ENCODE peak calls at places on chromosome 13, in nine cellular contexts. A is neural progenitor cell; H is retinal pigment epithelial cell; R is activated CD4-positive, alpha-beta T cell treated with anti-CD3 and anti-CD28 coated beads for 4 hours; F is endodermal cell; O is Calu3; N is cardiac muscle cell; T is brain microvascular endothelial cell; V is cerebellum. C is an unnamed sample.

GRCh38 chr13:43977911-43978310 is 98.2 kb downstream of the LACC1 start:
- DNase-seq in A (no peak), H (no peak), R (no peak), F (no peak), O (no peak), N (no peak), T (no peak), V (no peak), C (no peak)

GRCh38 chr13:73956795-73957408 is 177.3 kb downstream of the KLF12 start:
- DNase-seq in A (no peak), H (no peak), R (no peak), F (no peak), O (no peak), N (no peak), T (no peak), V (no peak), C (no peak)

GRCh38 chr13:82772802-82773201 is 1109.5 kb downstream of the SLITRK1 start:
- DNase-seq in A (no peak), H (no peak), R (no peak), F (no peak), O (no peak), N (no peak), T (no peak), V (no peak), C (no peak)

GRCh38 chr13:94641432-94641941 is 39.8 kb downstream of the GPR180 start:
- DNase-seq in A (no peak), H (no peak), R (no peak), F (no peak), O (no peak), N (no peak), T (peak), V (no peak), C (peak)

GRCh38 chr13:107743100-107743499 is 472.2 kb downstream of the LIG4 start:
- DNase-seq in A (no peak), H (no peak), R (no peak), F (no peak), O (no peak), N (no peak), T (no peak), V (no peak), C (no peak)

GRCh38 chr13:102369303-102369702 is 32.5 kb downstream of the FGF14 start:
- DNase-seq in A (no peak), H (no peak), R (no peak), F (no peak), O (no peak), N (no peak), T (no peak), V (no peak), C (no peak)

GRCh38 chr13:40176242-40176641 is 490.2 kb downstream of the FOXO1 start:
- DNase-seq in A (no peak), H (no peak), R (no peak), F (no peak), O (no peak), N (no peak), T (no peak), V (no peak), C (no peak)

GRCh38 chr13:37617162-37617561 is 18.6 kb upstream of the POSTN start:
- DNase-seq in A (no peak), H (peak), R (no peak), F (no peak), O (peak), N (peak), T (peak), V (no peak), C (no peak)

GRCh38 chr13:68714292-68714691 is 1393.3 kb upstream of the ATXN8OS start:
- DNase-seq in A (peak), H (no peak), R (no peak), F (no peak), O (no peak), N (no peak), T (no peak), V (no peak), C (no peak)

GRCh38 chr13:74770361-74770760 is 636.2 kb upstream of the KLF12 start:
- DNase-seq in A (no peak), H (peak), R (no peak), F (no peak), O (no peak), N (no peak), T (peak), V (no peak), C (no peak)

GRCh38 chr13:21749410-21749809 is 78.5 kb downstream of the FGF9 start:
- DNase-seq in A (no peak), H (peak), R (no peak), F (no peak), O (no peak), N (no peak), T (no peak), V (no peak), C (no peak)

GRCh38 chr13:59483441-59484116 is 680.1 kb downstream of the DIAPH3 start:
- DNase-seq in A (no peak), H (no peak), R (no peak), F (peak), O (no peak), N (peak), T (no peak), V (no peak), C (no peak)

GRCh38 chr13:80931118-80931517 is 590.2 kb upstream of the SPRY2 start:
- DNase-seq in A (no peak), H (no peak), R (no peak), F (no peak), O (no peak), N (no peak), T (no peak), V (no peak), C (no peak)

GRCh38 chr13:100363351-100363750 is 225.2 kb downstream of the GGACT start:
- DNase-seq in A (no peak), H (peak), R (no peak), F (no peak), O (no peak), N (no peak), T (peak), V (no peak), C (no peak)

GRCh38 chr13:94583926-94584325 is 12.0 kb downstream of the TGDS start:
- DNase-seq in A (no peak), H (no peak), R (no peak), F (no peak), O (no peak), N (no peak), T (no peak), V (no peak), C (no peak)

GRCh38 chr13:26929971-26930730 is 169.6 kb upstream of the GPR12 start:
- DNase-seq in A (peak), H (no peak), R (peak), F (peak), O (peak), N (peak), T (peak), V (peak), C (no peak)

GRCh38 chr13:98592353-98592740 is 15.4 kb upstream of the STK24 start:
- DNase-seq in A (no peak), H (no peak), R (no peak), F (no peak), O (no peak), N (no peak), T (no peak), V (no peak), C (no peak)

GRCh38 chr13:96090240-96091101 is 564 bp downstream of the HS6ST3 start:
- DNase-seq in A (peak), H (no peak), R (no peak), F (peak), O (no peak), N (peak), T (no peak), V (peak), C (no peak)

GRCh38 chr13:40466271-40466670 is 200.2 kb downstream of the FOXO1 start:
- DNase-seq in A (no peak), H (no peak), R (no peak), F (no peak), O (no peak), N (no peak), T (no peak), V (no peak), C (no peak)

GRCh38 chr13:60018536-60018935 is 145.2 kb downstream of the DIAPH3 start:
- DNase-seq in A (no peak), H (no peak), R (no peak), F (no peak), O (no peak), N (no peak), T (no peak), V (no peak), C (no peak)

GRCh38 chr13:112267650-112268049 is 108.5 kb upstream of the SPACA7 start:
- DNase-seq in A (no peak), H (no peak), R (no peak), F (no peak), O (no peak), N (no peak), T (no peak), V (no peak), C (no peak)

GRCh38 chr13:107650081-107650701 is 565.1 kb downstream of the LIG4 start:
- DNase-seq in A (peak), H (peak), R (no peak), F (peak), O (peak), N (peak), T (peak), V (peak), C (no peak)

GRCh38 chr13:20263393-20264044 is 31.4 kb upstream of the GJB6 start:
- DNase-seq in A (no peak), H (no peak), R (no peak), F (no peak), O (no peak), N (no peak), T (no peak), V (no peak), C (no peak)

GRCh38 chr13:20671789-20672188 is 31.7 kb upstream of the IL17D start:
- DNase-seq in A (no peak), H (no peak), R (no peak), F (no peak), O (no peak), N (no peak), T (no peak), V (no peak), C (no peak)

GRCh38 chr13:37175996-37176395 is 70.5 kb upstream of the CSNK1A1L start:
- DNase-seq in A (no peak), H (peak), R (no peak), F (no peak), O (no peak), N (no peak), T (peak), V (no peak), C (no peak)

GRCh38 chr13:98143601-98144500 is 957 bp downstream of the FARP1 start:
- DNase-seq in A (peak), H (no peak), R (no peak), F (peak), O (no peak), N (peak), T (no peak), V (peak), C (no peak)

GRCh38 chr13:62280590-62280989 is 864.9 kb upstream of the PCDH20 start:
- DNase-seq in A (no peak), H (no peak), R (no peak), F (no peak), O (no peak), N (no peak), T (no peak), V (no peak), C (no peak)

GRCh38 chr13:50085063-50085462 is 69.8 kb downstream of the KCNRG start:
- DNase-seq in A (peak), H (no peak), R (no peak), F (no peak), O (no peak), N (peak), T (no peak), V (peak), C (no peak)

GRCh38 chr13:78709028-78709427 is 50.1 kb upstream of the OBI1 start:
- DNase-seq in A (no peak), H (no peak), R (no peak), F (no peak), O (no peak), N (no peak), T (no peak), V (no peak), C (no peak)

GRCh38 chr13:52020191-52020590 is 4.3 kb upstream of the UTP14C start:
- DNase-seq in A (no peak), H (no peak), R (no peak), F (no peak), O (no peak), N (no peak), T (no peak), V (no peak), C (no peak)

GRCh38 chr13:112161441-112162301 is 94.7 kb downstream of the SOX1 start:
- DNase-seq in A (peak), H (no peak), R (no peak), F (peak), O (no peak), N (no peak), T (no peak), V (no peak), C (no peak)

GRCh38 chr13:42855416-42855815 is 74.0 kb downstream of the FAM216B start:
- DNase-seq in A (no peak), H (no peak), R (no peak), F (no peak), O (no peak), N (no peak), T (no peak), V (no peak), C (no peak)

GRCh38 chr13:63631006-63631405 is 2215.4 kb upstream of the PCDH20 start:
- DNase-seq in A (no peak), H (no peak), R (no peak), F (no peak), O (no peak), N (no peak), T (no peak), V (no peak), C (no peak)

GRCh38 chr13:62418872-62419271 is 1003.2 kb upstream of the PCDH20 start:
- DNase-seq in A (no peak), H (no peak), R (no peak), F (no peak), O (no peak), N (no peak), T (no peak), V (no peak), C (no peak)

GRCh38 chr13:44352671-44353070 is 21.0 kb upstream of the SERP2 start:
- DNase-seq in A (no peak), H (no peak), R (no peak), F (no peak), O (no peak), N (no peak), T (no peak), V (no peak), C (no peak)

GRCh38 chr13:107209811-107210210 is 641.9 kb upstream of the ARGLU1 start:
- DNase-seq in A (no peak), H (no peak), R (no peak), F (no peak), O (no peak), N (no peak), T (no peak), V (no peak), C (no peak)

GRCh38 chr13:88736026-88736425 is 1064.9 kb downstream of the SLITRK5 start:
- DNase-seq in A (no peak), H (no peak), R (no peak), F (no peak), O (no peak), N (no peak), T (no peak), V (no peak), C (no peak)

GRCh38 chr13:29513002-29513980 is 82.2 kb downstream of the SLC7A1 start:
- DNase-seq in A (no peak), H (no peak), R (no peak), F (no peak), O (no peak), N (no peak), T (no peak), V (no peak), C (no peak)

GRCh38 chr13:34750078-34750703 is 191.9 kb upstream of the NBEA start:
- DNase-seq in A (peak), H (no peak), R (no peak), F (peak), O (no peak), N (peak), T (no peak), V (peak), C (no peak)

GRCh38 chr13:80339841-80340642 is 884 bp downstream of the SPRY2 start:
- DNase-seq in A (peak), H (no peak), R (no peak), F (peak), O (peak), N (peak), T (peak), V (peak), C (no peak)

C was measured in NCI-H1436 treated with DMSO at 0.1 percent for 48 hours.